ENCODE peak calls at places on chromosomes 13 and 19, in eight cellular contexts. I, N, M, H, D, J, Y and B are unnamed samples.
A peak's percentile ranks its signal among the peaks of the same experiment; 100 is the strongest.

GRCh38 chr13:77522444-77522843 is 13.1 kb upstream of the SCEL start:
- DNase-seq in I (no peak), N (no peak), M (no peak), H (no peak), D (no peak), J (no peak), Y (no peak), B (no peak)

GRCh38 chr19:18109731-18110671 is 12.4 kb downstream of the MAST3 start:
- DNase-seq in I (no peak), N (peak; percentile 74), M (peak; percentile 31), H (peak; percentile 69), D (no peak), J (peak; percentile 78), Y (no peak), B (no peak)

GRCh38 chr13:106152047-106152446 is 383.4 kb downstream of the EFNB2 start:
- DNase-seq in I (no peak), N (no peak), M (no peak), H (no peak), D (no peak), J (no peak), Y (no peak), B (no peak)

GRCh38 chr13:95644611-95645052 is at the start of gene DZIP1:
- DNase-seq in I (no peak), N (peak; percentile 85), M (peak; percentile 85), H (peak; percentile 80), D (peak; percentile 41), J (peak; percentile 97), Y (peak; percentile 72), B (no peak)

GRCh38 chr19:4758659-4759058 is 32.9 kb upstream of the FEM1A start:
- DNase-seq in I (no peak), N (no peak), M (no peak), H (no peak), D (no peak), J (no peak), Y (no peak), B (no peak)

GRCh38 chr19:6509118-6509971 is 7.2 kb upstream of the TUBB4A start:
- DNase-seq in I (no peak), N (peak; percentile 40), M (no peak), H (no peak), D (no peak), J (no peak), Y (no peak), B (no peak)

GRCh38 chr13:61414136-61414535 is 1.5 kb downstream of the PCDH20 start:
- DNase-seq in I (no peak), N (no peak), M (no peak), H (no peak), D (no peak), J (peak; percentile 61), Y (no peak), B (no peak)

GRCh38 chr13:36344173-36344572 is 2.0 kb downstream of the SPART start:
- DNase-seq in I (no peak), N (no peak), M (no peak), H (no peak), D (peak; percentile 23), J (no peak), Y (no peak), B (no peak)

GRCh38 chr13:20161275-20161950 is 561 bp upstream of the GJA3 start:
- DNase-seq in I (no peak), N (peak; percentile 59), M (no peak), H (peak; percentile 50), D (no peak), J (peak; percentile 65), Y (no peak), B (no peak)

GRCh38 chr19:19386373-19386869 is 19.1 kb upstream of the GATAD2A start:
- DNase-seq in I (no peak), N (no peak), M (no peak), H (no peak), D (no peak), J (no peak), Y (no peak), B (no peak)

GRCh38 chr13:91142572-91142971 is 204.9 kb upstream of the MIR17HG start:
- DNase-seq in I (no peak), N (no peak), M (no peak), H (no peak), D (no peak), J (no peak), Y (no peak), B (no peak)

GRCh38 chr19:16327911-16328823 is 3.5 kb downstream of the KLF2 start:
- DNase-seq in I (no peak), N (peak; percentile 85), M (peak; percentile 85), H (peak; percentile 56), D (no peak), J (no peak), Y (no peak), B (no peak)

GRCh38 chr13:99929866-99930265 is 41.7 kb downstream of the ZIC5 start:
- DNase-seq in I (no peak), N (no peak), M (no peak), H (no peak), D (no peak), J (no peak), Y (no peak), B (no peak)

GRCh38 chr19:53332484-53332883 is 1.1 kb upstream of the ZNF845 start:
- DNase-seq in I (no peak), N (no peak), M (no peak), H (no peak), D (no peak), J (no peak), Y (no peak), B (no peak)

GRCh38 chr19:37221136-37221535 is 3.1 kb downstream of the ZNF383 start:
- DNase-seq in I (no peak), N (no peak), M (no peak), H (no peak), D (no peak), J (no peak), Y (no peak), B (no peak)

GRCh38 chr19:11798391-11799296 is at the start of gene ZNF491:
- DNase-seq in I (no peak), N (peak; percentile 96), M (peak; percentile 87), H (peak; percentile 92), D (peak; percentile 56), J (peak; percentile 98), Y (peak; percentile 42), B (peak; percentile 34)

GRCh38 chr13:25762288-25762687 is 289.5 kb downstream of the SHISA2 start:
- DNase-seq in I (no peak), N (no peak), M (no peak), H (no peak), D (no peak), J (no peak), Y (no peak), B (no peak)

GRCh38 chr19:51127032-51127431 is 2.3 kb downstream of the SIGLEC9 start:
- DNase-seq in I (no peak), N (no peak), M (no peak), H (no peak), D (no peak), J (no peak), Y (no peak), B (no peak)

GRCh38 chr13:88622362-88622973 is 951.3 kb downstream of the SLITRK5 start:
- DNase-seq in I (no peak), N (no peak), M (no peak), H (no peak), D (no peak), J (no peak), Y (no peak), B (no peak)

GRCh38 chr13:27556109-27556508 is 64.2 kb downstream of the LNX2 start:
- DNase-seq in I (no peak), N (no peak), M (no peak), H (no peak), D (peak; percentile 29), J (no peak), Y (no peak), B (peak; percentile 37)

GRCh38 chr19:55304279-55304978 is 20.6 kb downstream of the BRSK1 start:
- DNase-seq in I (no peak), N (peak; percentile 63), M (no peak), H (no peak), D (no peak), J (peak; percentile 81), Y (no peak), B (no peak)

GRCh38 chr19:1746401-1747284 is 6.7 kb upstream of the ONECUT3 start:
- DNase-seq in I (peak; percentile 48), N (no peak), M (no peak), H (no peak), D (no peak), J (peak; percentile 74), Y (no peak), B (no peak)

GRCh38 chr13:97371486-97372109 is 62.4 kb upstream of the RAP2A start:
- DNase-seq in I (no peak), N (no peak), M (no peak), H (no peak), D (no peak), J (no peak), Y (no peak), B (no peak)
- TF ChIP-seq CTCF in I (no peak), N (no peak), M (no peak), H (no peak), D (no peak), J (no peak), Y (no peak), B (no peak)

GRCh38 chr19:30752201-30752600 is 380.0 kb downstream of the ZNF536 start:
- DNase-seq in I (no peak), N (no peak), M (no peak), H (no peak), D (no peak), J (no peak), Y (no peak), B (no peak)
- H3K4me3 ChIP-seq in I (no peak overlapping the region), N (no peak overlapping the region), M (no peak overlapping the region), H (no peak overlapping the region), D (no peak overlapping the region), J (no peak overlapping the region), Y (no peak overlapping the region), B (no peak overlapping the region)

GRCh38 chr13:108326318-108326717 is 56.8 kb downstream of the TNFSF13B start:
- DNase-seq in I (no peak), N (no peak), M (no peak), H (no peak), D (no peak), J (peak; percentile 76), Y (no peak), B (no peak)

GRCh38 chr13:108325863-108326262 is 56.3 kb downstream of the TNFSF13B start:
- DNase-seq in I (no peak), N (no peak), M (no peak), H (no peak), D (no peak), J (no peak), Y (no peak), B (no peak)

DNA sequence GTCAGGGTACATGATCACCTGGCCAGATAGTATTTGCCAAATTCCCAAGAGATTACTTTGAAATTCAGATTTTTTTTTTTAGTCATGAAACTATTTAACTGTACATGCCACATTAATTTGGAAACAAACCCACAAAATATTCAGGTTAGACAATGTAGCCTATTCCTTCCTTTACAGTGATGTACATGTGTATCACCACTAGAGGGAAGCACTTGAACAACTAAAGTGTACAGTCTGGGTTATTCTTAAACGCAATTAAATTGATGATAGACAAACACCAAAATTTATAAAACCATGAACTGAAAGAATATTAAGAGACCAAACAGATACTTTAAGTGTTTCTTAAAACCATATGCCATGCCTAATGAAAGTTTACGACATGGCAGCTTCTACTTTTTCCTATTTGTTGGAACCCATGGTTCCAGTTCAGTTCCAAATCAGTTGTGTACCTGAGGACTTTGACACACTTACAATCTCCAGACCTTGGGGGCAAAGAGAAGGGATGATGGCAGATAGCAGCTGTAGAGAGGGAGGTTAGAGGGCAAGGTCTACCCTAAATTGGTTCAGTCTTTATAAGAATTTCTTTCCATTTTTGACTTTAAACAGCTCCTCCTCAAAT is 52.8 kb downstream of the TNFSF13B start:
- DNase-seq in I (peak; percentile 28), N (no peak), M (no peak), H (no peak), D (no peak), J (no peak), Y (peak; percentile 21), B (no peak)
- TF ChIP-seq CTCF in I (peak; percentile 53), N (peak; percentile 85), M (peak; percentile 38), H (peak; percentile 78), D (peak; percentile 57), J (peak; percentile 91), Y (peak; percentile 52), B (peak; percentile 60)

GRCh38 chr19:41595890-41596280 is 19.9 kb downstream of the CEACAM21 start:
- DNase-seq in I (no peak), N (no peak), M (no peak), H (no peak), D (no peak), J (no peak), Y (no peak), B (no peak)
- H3K4me3 ChIP-seq in I (no peak overlapping the region), N (no peak overlapping the region), M (no peak overlapping the region), H (no peak overlapping the region), D (no peak overlapping the region), J (no peak overlapping the region), Y (no peak overlapping the region), B (no peak overlapping the region)